ENCODE peak calls at places on chromosomes 6 and 20, in four cellular contexts. One of them, this sample, is unnamed.

GRCh38 chr6:1562171-1562955 is 47.4 kb upstream of the FOXC1 start:
- DNase-seq in HEK293T: no peak
- DNase-seq in midbrain: no peak
- DNase-seq in upper lobe of right lung: no peak
- DNase-seq in this sample: no peak

GRCh38 chr6:68343901-68344300 is 291.2 kb upstream of the ADGRB3 start:
- DNase-seq in HEK293T: peak
- DNase-seq in midbrain: peak
- DNase-seq in upper lobe of right lung: no peak
- DNase-seq in this sample: peak

GRCh38 chr20:145877-146276 is 3.5 kb downstream of the DEFB126 start:
- DNase-seq in HEK293T: no peak
- DNase-seq in midbrain: no peak
- DNase-seq in upper lobe of right lung: no peak
- DNase-seq in this sample: no peak

GRCh38 chr6:26380256-26380655 is 2.7 kb upstream of the BTN2A2 start:
- DNase-seq in HEK293T: no peak
- DNase-seq in midbrain: no peak
- DNase-seq in upper lobe of right lung: no peak
- DNase-seq in this sample: no peak

GRCh38 chr20:15811951-15812350 is 761.3 kb downstream of the KIF16B start:
- DNase-seq in HEK293T: no peak
- DNase-seq in midbrain: no peak
- DNase-seq in upper lobe of right lung: no peak
- DNase-seq in this sample: no peak

GRCh38 chr20:64155258-64156135 is 8.8 kb upstream of the MYT1 start:
- DNase-seq in HEK293T: no peak
- DNase-seq in midbrain: no peak
- DNase-seq in upper lobe of right lung: no peak
- DNase-seq in this sample: no peak

GRCh38 chr6:141878686-141879085 is 254.0 kb upstream of the GJE1 start:
- DNase-seq in HEK293T: no peak
- DNase-seq in midbrain: no peak
- DNase-seq in upper lobe of right lung: no peak
- DNase-seq in this sample: no peak

GRCh38 chr6:41439524-41440418 is 104.4 kb downstream of the NCR2 start:
- DNase-seq in HEK293T: no peak
- DNase-seq in midbrain: no peak
- DNase-seq in upper lobe of right lung: no peak
- DNase-seq in this sample: peak

GRCh38 chr20:18904624-18905023 is 91.0 kb downstream of the SCP2D1 start:
- DNase-seq in HEK293T: no peak
- DNase-seq in midbrain: peak
- DNase-seq in upper lobe of right lung: no peak
- DNase-seq in this sample: no peak

GRCh38 chr20:41180599-41181333 is 43.4 kb downstream of the PLCG1 start:
- DNase-seq in HEK293T: no peak
- DNase-seq in midbrain: no peak
- DNase-seq in upper lobe of right lung: no peak
- DNase-seq in this sample: no peak

GRCh38 chr6:524803-525202 is 132.1 kb downstream of the HUS1B start:
- DNase-seq in HEK293T: no peak
- DNase-seq in midbrain: peak
- DNase-seq in upper lobe of right lung: no peak
- DNase-seq in this sample: no peak

GRCh38 chr6:148021715-148022114 is 320.9 kb upstream of the SASH1 start:
- DNase-seq in HEK293T: no peak
- DNase-seq in midbrain: no peak
- DNase-seq in upper lobe of right lung: peak
- DNase-seq in this sample: no peak

GRCh38 chr20:64079273-64080012 is at the start of gene RGS19:
- DNase-seq in HEK293T: peak
- DNase-seq in midbrain: peak
- DNase-seq in upper lobe of right lung: peak
- DNase-seq in this sample: peak

This sample was measured in cardiac muscle cell.